ENCODE peak calls at places on chromosomes 2 and 18, in six cellular contexts. L is psoas muscle, C is AG09309, K is tibial nerve, Q is mammary epithelial cell, V is PC-9. D is an unnamed sample.

GRCh38 chr2:113114224-113114945 is 13.0 kb upstream of the IL1RN start:
- DNase-seq in V (no peak), Q (peak; percentile 87), L (no peak), C (no peak), K (no peak), D (no peak)

GRCh38 chr18:62327977-62328376 is 2.9 kb downstream of the TNFRSF11A start:
- DNase-seq in Q (no peak), L (no peak), K (no peak), V (no peak), C (no peak), D (no peak)

GRCh38 chr2:182858671-182859070 is 7.8 kb downstream of the FRZB start:
- DNase-seq in K (no peak), Q (no peak), V (no peak), L (no peak), C (no peak), D (no peak)

GRCh38 chr2:237122214-237122666 is 36.6 kb downstream of the COPS8 start:
- DNase-seq in K (no peak), L (peak; percentile 87), C (peak; percentile 59), Q (peak; percentile 54), V (peak; percentile 67), D (peak; percentile 44)

GRCh38 chr18:36718705-36719328 is 110.0 kb downstream of the TPGS2 start:
- DNase-seq in K (no peak), V (no peak), Q (no peak), L (no peak), C (no peak), D (no peak)

GRCh38 chr2:119417898-119418297 is 13.8 kb upstream of the TMEM37 start:
- DNase-seq in C (no peak), Q (no peak), V (no peak), K (no peak), L (no peak), D (no peak)

GRCh38 chr2:56465491-56465890 is 281.7 kb downstream of the CCDC85A start:
- DNase-seq in V (no peak), Q (no peak), C (no peak), K (no peak), L (no peak), D (no peak)

GRCh38 chr2:222756951-222757645 is 85.6 kb downstream of the MOGAT1 start:
- DNase-seq in L (no peak), V (peak; percentile 75), C (peak; percentile 23), Q (peak; percentile 87), K (no peak), D (no peak)

GRCh38 chr2:238425979-238426567 is 654 bp upstream of the ASB1 start:
- DNase-seq in C (no peak), Q (no peak), K (no peak), V (peak; percentile 21), L (no peak), D (peak; percentile 19)

GRCh38 chr2:80300346-80300745 is 4.2 kb downstream of the LRRTM1 start:
- DNase-seq in C (no peak), L (no peak), K (no peak), V (no peak), Q (no peak), D (no peak)

GRCh38 chr2:124049136-124049535 is 24.0 kb downstream of the CNTNAP5 start:
- DNase-seq in K (no peak), Q (no peak), C (no peak), V (no peak), L (no peak), D (no peak)

GRCh38 chr18:26502834-26503233 is 45.5 kb downstream of the KCTD1 start:
- DNase-seq in L (no peak), V (no peak), C (no peak), K (no peak), Q (peak; percentile 10), D (no peak)

GRCh38 chr2:149595069-149595963 is 7.7 kb upstream of the MMADHC start:
- DNase-seq in C (no peak), L (no peak), Q (peak; percentile 31), V (peak; percentile 7), K (no peak), D (no peak)

GRCh38 chr18:22609642-22610041 is 191.9 kb upstream of the CTAGE1 start:
- DNase-seq in V (peak; percentile 16), Q (peak; percentile 7), L (no peak), K (peak; percentile 31), C (no peak), D (peak; percentile 24)

GRCh38 chr18:61736168-61736567 is 156.6 kb downstream of the RNF152 start:
- DNase-seq in K (no peak), C (no peak), L (no peak), V (no peak), Q (no peak), D (no peak)

GRCh38 chr2:235088608-235089020 is 136.8 kb downstream of the SH3BP4 start:
- DNase-seq in L (no peak), V (no peak), Q (peak; percentile 21), C (no peak), K (no peak), D (no peak)

GRCh38 chr2:173296235-173296634 is 58.4 kb upstream of the CDCA7 start:
- DNase-seq in L (no peak), Q (peak; percentile 60), V (no peak), K (no peak), C (no peak), D (no peak)

GRCh38 chr18:58316943-58317342 is 272.9 kb downstream of the NEDD4L start:
- DNase-seq in V (no peak), Q (no peak), L (no peak), K (no peak), C (no peak), D (no peak)

GRCh38 chr2:233351423-233351822 is 2.9 kb upstream of the DGKD start:
- DNase-seq in V (no peak), C (no peak), Q (no peak), L (no peak), K (no peak), D (no peak)

GRCh38 chr2:88209526-88210131 is 39.5 kb downstream of the THNSL2 start:
- DNase-seq in Q (no peak), C (no peak), L (no peak), K (no peak), V (no peak), D (no peak)

GRCh38 chr2:238929242-238930081 is 81.6 kb downstream of the TWIST2 start:
- DNase-seq in K (peak; percentile 37), L (peak; percentile 76), Q (no peak), C (no peak), V (no peak), D (peak; percentile 14)

GRCh38 chr2:222922019-222922800 is 61.4 kb downstream of the ACSL3 start:
- DNase-seq in V (no peak), Q (no peak), K (no peak), L (no peak), C (no peak), D (no peak)

GRCh38 chr2:28206786-28207185 is 185.9 kb upstream of the FOSL2 start:
- DNase-seq in K (no peak), C (no peak), Q (no peak), V (no peak), L (no peak), D (no peak)

GRCh38 chr2:150126143-150126725 is 361.2 kb downstream of the RND3 start:
- DNase-seq in K (no peak), C (no peak), L (no peak), Q (peak; percentile 94), V (no peak), D (no peak)

GRCh38 chr2:177673602-177674595 is 281.3 kb downstream of the AGPS start:
- DNase-seq in V (no peak), C (no peak), Q (no peak), L (no peak), K (no peak), D (no peak)

GRCh38 chr18:46422552-46423055 is 234.4 kb downstream of the LOXHD1 start:
- DNase-seq in K (no peak), V (no peak), C (no peak), L (no peak), Q (no peak), D (no peak)

GRCh38 chr2:240986787-240987411 is 11.5 kb upstream of the SNED1 start:
- DNase-seq in L (peak; percentile 91), V (no peak), K (peak; percentile 64), C (peak; percentile 82), Q (no peak), D (peak; percentile 52)
- H3K4me3 ChIP-seq in L (no peak overlapping the region), V (no peak overlapping the region), K (no peak overlapping the region), C (no peak overlapping the region), Q (no peak overlapping the region), D (no peak overlapping the region)

GRCh38 chr18:78230911-78231310 is 748.7 kb upstream of the SALL3 start:
- DNase-seq in C (no peak), V (no peak), L (no peak), K (no peak), Q (no peak), D (no peak)
- TF ChIP-seq CTCF in C (no peak), V (no peak), L (no peak), K (no peak), Q (no peak), D (no peak)

GRCh38 chr18:55786651-55787272 is 198.8 kb upstream of the TCF4 start:
- DNase-seq in K (no peak), L (no peak), V (no peak), C (no peak), Q (no peak), D (no peak)

GRCh38 chr18:55794288-55795052 is 206.5 kb upstream of the TCF4 start:
- DNase-seq in C (no peak), V (no peak), L (no peak), Q (no peak), K (no peak), D (no peak)

GRCh38 chr18:55795101-55795669 is 207.2 kb upstream of the TCF4 start:
- DNase-seq in K (no peak), V (no peak), C (no peak), Q (no peak), L (no peak), D (no peak)

GRCh38 chr18:55787674-55788073 is 199.7 kb upstream of the TCF4 start:
- DNase-seq in Q (no peak), L (no peak), C (no peak), K (no peak), V (no peak), D (no peak)

GRCh38 chr18:55790296-55790695 is 202.3 kb upstream of the TCF4 start:
- DNase-seq in C (peak; percentile 55), K (no peak), V (no peak), Q (peak; percentile 72), L (no peak), D (no peak)
- H3K4me3 ChIP-seq in C (no peak overlapping the region), K (no peak overlapping the region), V (no peak overlapping the region), Q (no peak overlapping the region), L (no peak overlapping the region), D (no peak overlapping the region)

DNA sequence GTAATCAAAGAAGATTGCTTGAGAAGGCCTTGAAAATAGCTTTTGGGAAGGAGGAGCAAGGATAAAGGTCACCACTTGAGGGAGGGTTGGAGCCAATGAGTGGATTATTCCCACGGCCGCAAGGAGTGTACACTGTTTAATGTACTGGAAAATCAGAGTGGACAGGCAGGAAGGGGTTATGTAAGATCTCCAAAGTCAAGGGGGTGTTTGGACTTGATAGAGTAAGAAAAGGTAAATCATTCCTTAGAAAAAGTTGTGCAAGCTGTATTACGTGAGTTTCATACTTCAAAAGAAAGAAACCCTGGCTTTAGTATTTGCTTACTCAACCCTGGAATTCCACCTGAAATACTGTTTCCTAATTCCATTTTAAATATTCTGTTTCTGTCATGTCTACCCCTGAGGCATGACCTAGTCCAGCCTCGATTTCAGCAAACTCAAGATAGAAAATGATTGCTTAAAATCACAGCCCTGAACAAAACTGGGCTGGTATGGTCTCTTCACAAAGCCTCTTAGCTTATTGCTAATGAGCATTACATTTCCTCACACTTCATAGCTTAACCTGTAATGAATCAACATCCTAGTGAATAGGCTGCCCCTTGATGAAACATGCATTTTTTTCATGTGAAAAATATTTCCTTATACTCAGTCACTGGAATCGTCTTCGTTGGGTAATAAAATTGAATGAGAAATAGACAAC is 1.1 kb downstream of the MREG start:
- DNase-seq in L (no peak), K (no peak), C (no peak), V (peak; percentile 41), Q (peak; percentile 85), D (no peak)
- TF ChIP-seq CTCF in L (no peak), K (no peak), C (no peak), V (peak; percentile 32), Q (peak; percentile 14), D (no peak)

D was measured in thyroid gland.